ENCODE peak calls at places on chromosomes 3 and 15, in seven cellular contexts. R, S, X, E, F, Z and W are unnamed samples.
A peak's percentile ranks its signal among the peaks of the same experiment; 100 is the strongest.

GRCh38 chr3:188941103-188941502 is 230.7 kb upstream of the TPRG1 start:
- DNase-seq in R (no peak), Z (no peak), E (no peak), X (peak; percentile 48), S (no peak), F (peak; percentile 61), W (no peak)

GRCh38 chr3:113354307-113354706 is 87.0 kb downstream of the CFAP44 start:
- DNase-seq in R (no peak), F (no peak), S (no peak), E (no peak), X (no peak), Z (no peak), W (no peak)

GRCh38 chr3:172982731-172983364 is 158.2 kb downstream of the SPATA16 start:
- DNase-seq in S (no peak), Z (no peak), E (no peak), R (no peak), X (no peak), F (no peak), W (no peak)

GRCh38 chr15:46127361-46127874 is 492.6 kb downstream of the SQOR start:
- DNase-seq in S (no peak), X (no peak), R (no peak), Z (no peak), E (no peak), F (no peak), W (no peak)

GRCh38 chr3:5226783-5227182 is 39.3 kb downstream of the EDEM1 start:
- DNase-seq in E (no peak), S (no peak), F (no peak), R (no peak), Z (no peak), X (no peak), W (peak; percentile 35)

GRCh38 chr3:69324362-69325025 is 61.4 kb downstream of the FRMD4B start:
- DNase-seq in S (no peak), X (no peak), R (no peak), Z (no peak), E (no peak), F (peak; percentile 10), W (no peak)

GRCh38 chr3:71356272-71356671 is 227.3 kb downstream of the FOXP1 start:
- DNase-seq in R (no peak), Z (no peak), F (no peak), E (no peak), X (no peak), S (no peak), W (no peak)

GRCh38 chr3:127486337-127486944 is 104.1 kb downstream of the TPRA1 start:
- DNase-seq in E (no peak), S (no peak), R (peak; percentile 11), X (no peak), F (no peak), Z (peak; percentile 52), W (no peak)

GRCh38 chr3:148833223-148833622 is 5.6 kb downstream of the CPB1 start:
- DNase-seq in Z (no peak), R (no peak), F (no peak), E (no peak), S (no peak), X (no peak), W (no peak)

GRCh38 chr3:13189639-13190375 is 116.6 kb upstream of the IQSEC1 start:
- DNase-seq in R (no peak), X (peak; percentile 57), E (peak; percentile 43), F (peak; percentile 8), Z (no peak), S (no peak), W (no peak)

GRCh38 chr15:78054971-78055370 is 22.5 kb downstream of the TBC1D2B start:
- DNase-seq in E (no peak), R (no peak), F (no peak), X (no peak), Z (no peak), S (no peak), W (no peak)

GRCh38 chr15:85813234-85813633 is 18.5 kb upstream of the KLHL25 start:
- DNase-seq in X (no peak), R (no peak), S (no peak), F (no peak), E (no peak), Z (no peak), W (no peak)

GRCh38 chr3:14210843-14211594 is 32.4 kb downstream of the LSM3 start:
- DNase-seq in Z (no peak), S (no peak), F (no peak), E (no peak), R (no peak), X (no peak), W (no peak)

DNA sequence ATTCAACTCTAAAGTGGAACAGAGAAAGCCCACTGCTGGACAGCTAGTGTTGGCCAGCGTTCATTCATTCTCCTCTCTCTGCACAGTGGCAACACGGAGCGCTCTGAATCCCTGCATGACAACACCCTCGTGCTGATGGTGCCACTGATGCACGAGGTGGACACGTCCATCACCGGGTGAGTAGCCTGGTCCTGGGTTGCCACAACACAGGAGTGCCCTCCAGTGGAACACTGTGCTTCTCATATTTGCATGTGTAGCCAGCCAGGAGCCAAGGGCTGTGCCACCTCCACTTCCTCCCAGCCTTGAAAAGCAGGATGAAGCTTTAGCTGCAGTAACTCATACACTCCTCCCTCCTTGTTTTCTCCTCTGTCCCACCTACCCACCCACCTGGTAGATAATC is 120.0 kb upstream of the CTDSPL start:
- DNase-seq in R (no peak), X (peak; percentile 79), S (peak; percentile 66), F (peak; percentile 70), E (no peak), Z (no peak), W (no peak)
- TF ChIP-seq CTCF in R (no peak), X (peak; percentile 57), S (peak; percentile 23), F (peak; percentile 17), E (no peak), Z (no peak), W (no peak)

GRCh38 chr3:155991847-155992246 is 121.4 kb downstream of the GMPS start:
- DNase-seq in F (no peak), Z (no peak), R (no peak), S (no peak), E (no peak), X (no peak), W (no peak)

GRCh38 chr3:155991291-155991690 is 120.8 kb downstream of the GMPS start:
- DNase-seq in E (no peak), Z (no peak), F (no peak), R (no peak), S (no peak), X (no peak), W (no peak)

GRCh38 chr3:155995525-155996370 is 124.6 kb upstream of the KCNAB1 start:
- DNase-seq in S (no peak), F (no peak), R (no peak), X (no peak), E (no peak), Z (no peak), W (peak; percentile 30)
- TF ChIP-seq CTCF in S (peak; percentile 15), F (peak; percentile 29), R (peak; percentile 75), X (peak; percentile 48), E (peak; percentile 65), Z (no peak), W (peak; percentile 27)

DNA sequence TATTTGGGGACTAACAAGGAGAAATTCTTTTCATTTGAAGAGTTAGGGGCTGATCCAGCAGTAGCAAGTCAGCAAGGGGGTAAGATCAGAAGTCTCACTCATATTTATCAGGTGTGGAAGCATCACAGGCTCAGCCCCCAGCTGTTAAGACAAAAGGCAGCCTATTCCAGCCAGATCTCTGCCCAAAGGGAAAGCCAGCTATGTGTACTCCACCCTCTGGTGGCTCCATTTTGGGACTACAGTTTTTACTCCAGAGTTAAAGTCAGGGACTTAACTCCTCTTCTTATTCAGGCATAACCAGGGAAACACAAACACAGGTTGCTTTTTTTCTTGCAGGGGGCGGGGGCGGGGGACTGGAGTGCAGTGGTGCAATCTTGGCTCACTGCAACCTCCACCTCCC is 19.2 kb downstream of the UBP1 start:
- DNase-seq in X (no peak), R (no peak), E (no peak), Z (no peak), F (no peak), S (no peak), W (no peak)
- TF ChIP-seq CTCF in X (no peak), R (peak; percentile 43), E (no peak), Z (no peak), F (no peak), S (no peak), W (no peak)

GRCh38 chr15:89090791-89091666 is 2.8 kb downstream of the ABHD2 start:
- DNase-seq in X (peak; percentile 83), S (no peak), R (no peak), F (peak; percentile 87), E (no peak), Z (peak; percentile 94), W (no peak)
- TF ChIP-seq CTCF in X (no peak), S (no peak), R (no peak), F (no peak), E (no peak), Z (no peak), W (no peak)

GRCh38 chr3:51794202-51794601 is 15.2 kb upstream of the IQCF6 start:
- DNase-seq in E (no peak), X (no peak), R (peak; percentile 79), Z (no peak), S (no peak), F (no peak), W (no peak)

GRCh38 chr3:51798561-51798960 is 19.5 kb upstream of the IQCF6 start:
- DNase-seq in Z (no peak), X (no peak), R (peak; percentile 62), F (no peak), E (peak; percentile 25), S (no peak), W (no peak)

GRCh38 chr3:51799879-51800757 is 21.1 kb upstream of the IQCF6 start:
- DNase-seq in E (peak; percentile 27), S (no peak), Z (no peak), X (no peak), F (peak; percentile 49), R (no peak), W (peak; percentile 46)

GRCh38 chr3:51800758-51801140 is 21.7 kb upstream of the IQCF6 start:
- DNase-seq in F (no peak), E (no peak), Z (no peak), S (no peak), X (no peak), R (no peak), W (no peak)

GRCh38 chr3:51796859-51797258 is 17.8 kb upstream of the IQCF6 start:
- DNase-seq in F (no peak), Z (no peak), S (no peak), X (no peak), R (no peak), E (no peak), W (no peak)
- TF ChIP-seq CTCF in F (no peak), Z (no peak), S (no peak), X (no peak), R (no peak), E (no peak), W (no peak)